ENCODE peak calls at places on chromosomes 6 and 20, in seven cellular contexts. H is activated T-cell treated with anti-CD3 and anti-CD28 coated beads for 1 hour; R is GM03348; C is body of pancreas; N is activated T-helper 1 cell treated with anti-CD3 and anti-CD28 coated beads, Interleukin-12 subunit alpha, Interleukin-12 subunit beta, Interleukin-2, Interleukin-4 antibody, amounts not matched to agents 30 ng/mL and 10 ng/mL and 1 ng/mL, durations not matched to agents 14 hours and 24 hours and 36 hours; F is neural crest cell; P is fibroblast of mammary gland. Y is an unnamed sample.

GRCh38 chr6:83878902-83879644 is 19.6 kb downstream of the CYB5R4 start:
- DNase-seq in N (no peak), F (no peak), C (no peak), R (no peak), H (no peak), P (no peak), Y (no peak)

GRCh38 chr20:10861619-10862018 is 187.8 kb upstream of the JAG1 start:
- DNase-seq in H (no peak), R (no peak), P (no peak), N (no peak), C (peak), F (no peak), Y (no peak)

GRCh38 chr6:109308018-109308492 is 74.2 kb downstream of the CD164 start:
- DNase-seq in F (no peak), C (peak), N (no peak), H (no peak), R (peak), P (peak), Y (no peak)

GRCh38 chr6:126076992-126077664 is 90.8 kb downstream of the TRMT11 start:
- DNase-seq in P (peak), H (no peak), F (no peak), R (no peak), C (no peak), N (no peak), Y (no peak)

GRCh38 chr6:117194978-117195377 is 70.4 kb upstream of the VGLL2 start:
- DNase-seq in P (no peak), R (no peak), N (no peak), H (no peak), C (no peak), F (no peak), Y (no peak)

GRCh38 chr20:39057143-39057542 is 95.0 kb downstream of the DHX35 start:
- DNase-seq in F (no peak), C (no peak), R (no peak), N (no peak), P (no peak), H (no peak), Y (no peak)

GRCh38 chr6:33014841-33015634 is 5.6 kb upstream of the HLA-DOA start:
- DNase-seq in N (peak), F (peak), R (peak), C (peak), H (peak), P (peak), Y (peak)

GRCh38 chr20:24632581-24632980 is 163.2 kb downstream of the SYNDIG1 start:
- DNase-seq in F (no peak), R (no peak), H (no peak), N (no peak), C (no peak), P (no peak), Y (no peak)

GRCh38 chr20:18058661-18059467 is 1.1 kb upstream of the OVOL2 start:
- DNase-seq in R (no peak), N (no peak), P (no peak), H (no peak), C (peak), F (no peak), Y (no peak)

GRCh38 chr6:6655805-6656251 is 67.3 kb downstream of the LY86 start:
- DNase-seq in R (no peak), C (no peak), F (no peak), P (no peak), H (no peak), N (no peak), Y (peak)

GRCh38 chr6:3181105-3181504 is 23.8 kb upstream of the TUBB2A start:
- DNase-seq in R (no peak), C (no peak), F (no peak), P (no peak), N (no peak), H (no peak), Y (no peak)

GRCh38 chr6:103113416-103113815 is 1719.9 kb downstream of the GRIK2 start:
- DNase-seq in N (no peak), P (no peak), F (no peak), H (no peak), R (no peak), C (no peak), Y (no peak)

GRCh38 chr20:62816879-62817873 is at the start of gene COL9A3:
- DNase-seq in R (no peak), N (no peak), H (no peak), C (peak), P (no peak), F (peak), Y (no peak)

GRCh38 chr6:110389689-110390382 is 25.5 kb downstream of the DDO start:
- DNase-seq in R (no peak), N (no peak), C (peak), P (no peak), H (no peak), F (no peak), Y (no peak)

GRCh38 chr20:57653910-57654309 is 33.7 kb upstream of the ZBP1 start:
- DNase-seq in C (no peak), N (no peak), R (peak), H (no peak), F (no peak), P (no peak), Y (no peak)

GRCh38 chr6:108287373-108287772 is 7.5 kb upstream of the AFG1L start:
- DNase-seq in R (no peak), H (no peak), N (no peak), C (no peak), F (no peak), P (no peak), Y (peak)

GRCh38 chr6:38846844-38847243 is 131.7 kb downstream of the DNAH8 start:
- DNase-seq in H (no peak), N (no peak), F (no peak), R (no peak), P (peak), C (no peak), Y (no peak)

GRCh38 chr6:130069471-130069870 is 51.1 kb downstream of the L3MBTL3 start:
- DNase-seq in C (no peak), N (no peak), H (no peak), P (no peak), R (peak), F (no peak), Y (no peak)

Y was measured in activated CD4-positive, alpha-beta T cell treated with anti-CD3 and anti-CD28 coated beads, Interleukin-2, amount 10 ng/mL, durations not matched to agents 7 days and 5 days.